ENCODE peak calls at places on chromosomes 3 and 15, in eight cellular contexts. One of them, this sample, is unnamed.

GRCh38 chr15:101501703-101502373 is 12.3 kb upstream of the PCSK6 start:
- DNase-seq in fibroblast of the conjunctiva: no peak
- DNase-seq in stimulated activated CD8-positive, alpha-beta memory T cell treated with anti-CD3 and anti-CD28 coated beads, Interleukin-4, amount 100 ng/mL, for 4 hours: peak
- DNase-seq in activated T-cell treated with anti-CD3 and anti-CD28 coated beads, Interleukin-2, amount 50 U/mL, for 72 hours: peak
- DNase-seq in stimulated activated CD4-positive, alpha-beta T cell treated with anti-CD3 and anti-CD28 coated beads, Interleukin-4, amount 100 ng/mL, for 24 hours: peak
- DNase-seq in epithelial cell of esophagus: no peak
- DNase-seq in Kasumi-1: peak
- DNase-seq in GOT3: no peak
- DNase-seq in this sample: peak

GRCh38 chr3:49903451-49904424 is at the start of gene MST1R:
- DNase-seq in activated T-cell treated with anti-CD3 and anti-CD28 coated beads, Interleukin-2, amount 50 U/mL, for 72 hours: peak
- DNase-seq in stimulated activated CD4-positive, alpha-beta T cell treated with anti-CD3 and anti-CD28 coated beads, Interleukin-4, amount 100 ng/mL, for 24 hours: peak
- DNase-seq in fibroblast of the conjunctiva: no peak
- DNase-seq in epithelial cell of esophagus: peak
- DNase-seq in Kasumi-1: no peak
- DNase-seq in GOT3: no peak
- DNase-seq in stimulated activated CD8-positive, alpha-beta memory T cell treated with anti-CD3 and anti-CD28 coated beads, Interleukin-4, amount 100 ng/mL, for 4 hours: peak
- DNase-seq in this sample: peak

GRCh38 chr3:127767126-127767525 is 55.2 kb downstream of the MGLL start:
- DNase-seq in epithelial cell of esophagus: no peak
- DNase-seq in Kasumi-1: no peak
- DNase-seq in GOT3: no peak
- DNase-seq in activated T-cell treated with anti-CD3 and anti-CD28 coated beads, Interleukin-2, amount 50 U/mL, for 72 hours: no peak
- DNase-seq in stimulated activated CD8-positive, alpha-beta memory T cell treated with anti-CD3 and anti-CD28 coated beads, Interleukin-4, amount 100 ng/mL, for 4 hours: no peak
- DNase-seq in fibroblast of the conjunctiva: no peak
- DNase-seq in stimulated activated CD4-positive, alpha-beta T cell treated with anti-CD3 and anti-CD28 coated beads, Interleukin-4, amount 100 ng/mL, for 24 hours: no peak
- DNase-seq in this sample: no peak

GRCh38 chr3:139764936-139765335 is 87.2 kb upstream of the NMNAT3 start:
- DNase-seq in fibroblast of the conjunctiva: peak
- DNase-seq in epithelial cell of esophagus: peak
- DNase-seq in Kasumi-1: no peak
- DNase-seq in stimulated activated CD4-positive, alpha-beta T cell treated with anti-CD3 and anti-CD28 coated beads, Interleukin-4, amount 100 ng/mL, for 24 hours: no peak
- DNase-seq in stimulated activated CD8-positive, alpha-beta memory T cell treated with anti-CD3 and anti-CD28 coated beads, Interleukin-4, amount 100 ng/mL, for 4 hours: no peak
- DNase-seq in GOT3: peak
- DNase-seq in activated T-cell treated with anti-CD3 and anti-CD28 coated beads, Interleukin-2, amount 50 U/mL, for 72 hours: no peak
- DNase-seq in this sample: peak

GRCh38 chr3:16305121-16305541 is 40.1 kb downstream of the OXNAD1 start:
- DNase-seq in Kasumi-1: no peak
- DNase-seq in GOT3: no peak
- DNase-seq in stimulated activated CD4-positive, alpha-beta T cell treated with anti-CD3 and anti-CD28 coated beads, Interleukin-4, amount 100 ng/mL, for 24 hours: peak
- DNase-seq in activated T-cell treated with anti-CD3 and anti-CD28 coated beads, Interleukin-2, amount 50 U/mL, for 72 hours: peak
- DNase-seq in stimulated activated CD8-positive, alpha-beta memory T cell treated with anti-CD3 and anti-CD28 coated beads, Interleukin-4, amount 100 ng/mL, for 4 hours: no peak
- DNase-seq in fibroblast of the conjunctiva: no peak
- DNase-seq in epithelial cell of esophagus: no peak
- DNase-seq in this sample: no peak

GRCh38 chr15:41824062-41824745 is 3.7 kb upstream of the JMJD7 start:
- DNase-seq in Kasumi-1: no peak
- DNase-seq in epithelial cell of esophagus: no peak
- DNase-seq in GOT3: no peak
- DNase-seq in activated T-cell treated with anti-CD3 and anti-CD28 coated beads, Interleukin-2, amount 50 U/mL, for 72 hours: no peak
- DNase-seq in fibroblast of the conjunctiva: no peak
- DNase-seq in stimulated activated CD4-positive, alpha-beta T cell treated with anti-CD3 and anti-CD28 coated beads, Interleukin-4, amount 100 ng/mL, for 24 hours: no peak
- DNase-seq in stimulated activated CD8-positive, alpha-beta memory T cell treated with anti-CD3 and anti-CD28 coated beads, Interleukin-4, amount 100 ng/mL, for 4 hours: no peak
- DNase-seq in this sample: no peak

GRCh38 chr15:100784493-100785180 is 95.0 kb upstream of the ALDH1A3 start:
- DNase-seq in GOT3: no peak
- DNase-seq in epithelial cell of esophagus: no peak
- DNase-seq in activated T-cell treated with anti-CD3 and anti-CD28 coated beads, Interleukin-2, amount 50 U/mL, for 72 hours: no peak
- DNase-seq in stimulated activated CD4-positive, alpha-beta T cell treated with anti-CD3 and anti-CD28 coated beads, Interleukin-4, amount 100 ng/mL, for 24 hours: no peak
- DNase-seq in fibroblast of the conjunctiva: no peak
- DNase-seq in stimulated activated CD8-positive, alpha-beta memory T cell treated with anti-CD3 and anti-CD28 coated beads, Interleukin-4, amount 100 ng/mL, for 4 hours: no peak
- DNase-seq in Kasumi-1: no peak
- DNase-seq in this sample: no peak

GRCh38 chr3:123636431-123636841 is 51.6 kb upstream of the HACD2 start:
- DNase-seq in Kasumi-1: no peak
- DNase-seq in stimulated activated CD4-positive, alpha-beta T cell treated with anti-CD3 and anti-CD28 coated beads, Interleukin-4, amount 100 ng/mL, for 24 hours: no peak
- DNase-seq in stimulated activated CD8-positive, alpha-beta memory T cell treated with anti-CD3 and anti-CD28 coated beads, Interleukin-4, amount 100 ng/mL, for 4 hours: no peak
- DNase-seq in epithelial cell of esophagus: no peak
- DNase-seq in fibroblast of the conjunctiva: no peak
- DNase-seq in GOT3: no peak
- DNase-seq in activated T-cell treated with anti-CD3 and anti-CD28 coated beads, Interleukin-2, amount 50 U/mL, for 72 hours: no peak
- DNase-seq in this sample: no peak

GRCh38 chr3:133930341-133930933 is 34.8 kb upstream of the RAB6B start:
- DNase-seq in fibroblast of the conjunctiva: peak
- DNase-seq in GOT3: no peak
- DNase-seq in stimulated activated CD4-positive, alpha-beta T cell treated with anti-CD3 and anti-CD28 coated beads, Interleukin-4, amount 100 ng/mL, for 24 hours: no peak
- DNase-seq in stimulated activated CD8-positive, alpha-beta memory T cell treated with anti-CD3 and anti-CD28 coated beads, Interleukin-4, amount 100 ng/mL, for 4 hours: no peak
- DNase-seq in Kasumi-1: peak
- DNase-seq in epithelial cell of esophagus: peak
- DNase-seq in activated T-cell treated with anti-CD3 and anti-CD28 coated beads, Interleukin-2, amount 50 U/mL, for 72 hours: no peak
- DNase-seq in this sample: peak

GRCh38 chr3:64191822-64192221 is 33.4 kb downstream of the PRICKLE2 start:
- DNase-seq in GOT3: no peak
- DNase-seq in stimulated activated CD4-positive, alpha-beta T cell treated with anti-CD3 and anti-CD28 coated beads, Interleukin-4, amount 100 ng/mL, for 24 hours: no peak
- DNase-seq in stimulated activated CD8-positive, alpha-beta memory T cell treated with anti-CD3 and anti-CD28 coated beads, Interleukin-4, amount 100 ng/mL, for 4 hours: no peak
- DNase-seq in Kasumi-1: no peak
- DNase-seq in fibroblast of the conjunctiva: no peak
- DNase-seq in epithelial cell of esophagus: no peak
- DNase-seq in activated T-cell treated with anti-CD3 and anti-CD28 coated beads, Interleukin-2, amount 50 U/mL, for 72 hours: no peak
- DNase-seq in this sample: no peak

GRCh38 chr3:173630849-173631248 is 233.3 kb downstream of the NLGN1 start:
- DNase-seq in epithelial cell of esophagus: no peak
- DNase-seq in stimulated activated CD8-positive, alpha-beta memory T cell treated with anti-CD3 and anti-CD28 coated beads, Interleukin-4, amount 100 ng/mL, for 4 hours: no peak
- DNase-seq in stimulated activated CD4-positive, alpha-beta T cell treated with anti-CD3 and anti-CD28 coated beads, Interleukin-4, amount 100 ng/mL, for 24 hours: no peak
- DNase-seq in GOT3: no peak
- DNase-seq in activated T-cell treated with anti-CD3 and anti-CD28 coated beads, Interleukin-2, amount 50 U/mL, for 72 hours: no peak
- DNase-seq in Kasumi-1: no peak
- DNase-seq in fibroblast of the conjunctiva: no peak
- DNase-seq in this sample: no peak

GRCh38 chr3:11713171-11713570 is 69.5 kb upstream of the VGLL4 start:
- DNase-seq in fibroblast of the conjunctiva: no peak
- DNase-seq in Kasumi-1: no peak
- DNase-seq in GOT3: no peak
- DNase-seq in stimulated activated CD8-positive, alpha-beta memory T cell treated with anti-CD3 and anti-CD28 coated beads, Interleukin-4, amount 100 ng/mL, for 4 hours: no peak
- DNase-seq in epithelial cell of esophagus: peak
- DNase-seq in activated T-cell treated with anti-CD3 and anti-CD28 coated beads, Interleukin-2, amount 50 U/mL, for 72 hours: no peak
- DNase-seq in stimulated activated CD4-positive, alpha-beta T cell treated with anti-CD3 and anti-CD28 coated beads, Interleukin-4, amount 100 ng/mL, for 24 hours: no peak
- DNase-seq in this sample: no peak

GRCh38 chr3:165359005-165359404 is 162.8 kb upstream of the SLITRK3 start:
- DNase-seq in epithelial cell of esophagus: no peak
- DNase-seq in stimulated activated CD8-positive, alpha-beta memory T cell treated with anti-CD3 and anti-CD28 coated beads, Interleukin-4, amount 100 ng/mL, for 4 hours: no peak
- DNase-seq in GOT3: no peak
- DNase-seq in fibroblast of the conjunctiva: no peak
- DNase-seq in activated T-cell treated with anti-CD3 and anti-CD28 coated beads, Interleukin-2, amount 50 U/mL, for 72 hours: no peak
- DNase-seq in stimulated activated CD4-positive, alpha-beta T cell treated with anti-CD3 and anti-CD28 coated beads, Interleukin-4, amount 100 ng/mL, for 24 hours: no peak
- DNase-seq in Kasumi-1: no peak
- DNase-seq in this sample: no peak

GRCh38 chr3:186964071-186964470 is 33.7 kb downstream of the ST6GAL1 start:
- DNase-seq in activated T-cell treated with anti-CD3 and anti-CD28 coated beads, Interleukin-2, amount 50 U/mL, for 72 hours: no peak
- DNase-seq in GOT3: no peak
- DNase-seq in stimulated activated CD8-positive, alpha-beta memory T cell treated with anti-CD3 and anti-CD28 coated beads, Interleukin-4, amount 100 ng/mL, for 4 hours: no peak
- DNase-seq in epithelial cell of esophagus: no peak
- DNase-seq in stimulated activated CD4-positive, alpha-beta T cell treated with anti-CD3 and anti-CD28 coated beads, Interleukin-4, amount 100 ng/mL, for 24 hours: no peak
- DNase-seq in fibroblast of the conjunctiva: no peak
- DNase-seq in Kasumi-1: no peak
- DNase-seq in this sample: no peak

GRCh38 chr3:151171145-151171544 is 31.9 kb downstream of the GPR171 start:
- DNase-seq in epithelial cell of esophagus: no peak
- DNase-seq in Kasumi-1: peak
- DNase-seq in activated T-cell treated with anti-CD3 and anti-CD28 coated beads, Interleukin-2, amount 50 U/mL, for 72 hours: peak
- DNase-seq in stimulated activated CD4-positive, alpha-beta T cell treated with anti-CD3 and anti-CD28 coated beads, Interleukin-4, amount 100 ng/mL, for 24 hours: peak
- DNase-seq in fibroblast of the conjunctiva: no peak
- DNase-seq in GOT3: no peak
- DNase-seq in stimulated activated CD8-positive, alpha-beta memory T cell treated with anti-CD3 and anti-CD28 coated beads, Interleukin-4, amount 100 ng/mL, for 4 hours: no peak
- DNase-seq in this sample: no peak

This sample was measured in AG20443.